ENCODE peak calls at places on chromosomes 13 and 19, in ten cellular contexts. X is hypothalamus; D is head of caudate nucleus; Q is AG20443; U is stimulated activated CD8-positive, alpha-beta memory T cell treated with anti-CD3 and anti-CD28 coated beads, Interleukin-7, amount 100 ng/mL, for 4 hours; J is fibroblast of pulmonary artery; V is stimulated activated CD4-positive, alpha-beta T cell treated with anti-CD3 and anti-CD28 coated beads, Interleukin-2, amount 100 ng/mL, for 48 hours; O is AG09319; N is amygdala; C is retina. P is an unnamed sample.

GRCh38 chr13:29922896-29923295 is 72.5 kb upstream of the UBL3 start:
- DNase-seq in C (no peak), X (no peak), D (no peak), U (no peak), J (peak), Q (peak), V (no peak), O (no peak), N (no peak), P (no peak)

GRCh38 chr19:1582201-1582600 is 10.5 kb downstream of the MBD3 start:
- DNase-seq in J (no peak), V (no peak), X (no peak), D (no peak), N (no peak), O (no peak), C (no peak), U (no peak), Q (no peak), P (no peak)

GRCh38 chr13:95298971-95299627 is 2.2 kb downstream of the ABCC4 start:
- DNase-seq in C (no peak), N (no peak), Q (no peak), O (no peak), U (no peak), D (no peak), J (peak), V (no peak), X (no peak), P (no peak)

GRCh38 chr13:114264886-114265611 is 16.4 kb upstream of the UPF3A start:
- DNase-seq in O (peak), Q (peak), J (peak), U (no peak), N (no peak), C (no peak), D (no peak), X (no peak), V (no peak), P (no peak)

GRCh38 chr19:48122421-48122820 is 11.8 kb upstream of the PLA2G4C start:
- DNase-seq in C (no peak), J (no peak), Q (no peak), D (no peak), V (no peak), O (no peak), N (no peak), U (no peak), X (no peak), P (no peak)

GRCh38 chr19:35130761-35131720 is 3.8 kb downstream of the LGI4 start:
- DNase-seq in U (no peak), V (no peak), D (no peak), N (no peak), O (no peak), C (no peak), J (no peak), Q (no peak), X (no peak), P (no peak)

GRCh38 chr19:44476559-44477408 is 23.5 kb downstream of the ZNF180 start:
- DNase-seq in O (no peak), Q (no peak), N (no peak), D (no peak), X (no peak), U (no peak), C (peak), J (peak), V (no peak), P (no peak)

GRCh38 chr13:36357692-36358091 is 11.5 kb upstream of the SPART start:
- DNase-seq in Q (peak), O (no peak), C (no peak), D (no peak), U (no peak), X (no peak), V (no peak), N (no peak), J (peak), P (no peak)

GRCh38 chr19:18253716-18254115 is 20.5 kb downstream of the IQCN start:
- DNase-seq in N (no peak), X (no peak), C (no peak), D (no peak), V (no peak), O (no peak), J (no peak), Q (no peak), U (no peak), P (no peak)

GRCh38 chr19:5129691-5130090 is 160.8 kb downstream of the KDM4B start:
- DNase-seq in C (no peak), N (no peak), V (no peak), X (no peak), O (no peak), J (no peak), D (no peak), Q (no peak), U (no peak), P (no peak)

GRCh38 chr19:6828698-6829633 is 56.5 kb downstream of the VAV1 start:
- DNase-seq in X (no peak), C (peak), U (no peak), O (no peak), V (peak), N (no peak), J (no peak), Q (no peak), D (no peak), P (no peak)

GRCh38 chr13:95714142-95714832 is 37.3 kb downstream of the DNAJC3 start:
- DNase-seq in J (peak), O (peak), Q (peak), X (no peak), D (no peak), C (no peak), N (no peak), V (no peak), U (no peak), P (no peak)

GRCh38 chr19:48418317-48419064 is 25.0 kb downstream of the GRIN2D start:
- DNase-seq in J (no peak), X (no peak), D (no peak), V (no peak), O (no peak), Q (peak), C (no peak), U (no peak), N (no peak), P (no peak)

GRCh38 chr13:57862879-57863278 is 231.3 kb downstream of the PCDH17 start:
- DNase-seq in V (no peak), O (no peak), D (no peak), J (no peak), U (no peak), X (no peak), C (no peak), Q (no peak), N (no peak), P (no peak)

GRCh38 chr19:42412661-42413076 is 14.5 kb downstream of the LIPE start:
- DNase-seq in V (no peak), U (no peak), J (no peak), D (peak), C (no peak), N (peak), O (no peak), X (peak), Q (no peak), P (no peak)

GRCh38 chr13:29594710-29595379 is 643 bp downstream of the SLC7A1 start:
- DNase-seq in J (peak), N (peak), O (no peak), X (no peak), V (peak), U (peak), C (peak), Q (peak), D (peak), P (peak)